ENCODE peak calls at places on chromosome 20, in eight cellular contexts. V is activated naive CD4-positive, alpha-beta T cell; E is NCI-H748 treated with DMSO at 0.1 percent for 48 hours; K is fibroblast of lung; Y is NCI-H510A treated with DMSO at 0.1 percent for 48 hours; I is D341Med; X is astrocyte of the spinal cord; W is Right ventricle myocardium superior. J is an unnamed sample.

GRCh38 chr20:41408131-41408789 is 41.6 kb upstream of the EMILIN3 start:
- DNase-seq in V (no peak), E (no peak), K (no peak), Y (no peak), I (no peak), X (no peak), W (no peak), J (no peak)

GRCh38 chr20:31542963-31543362 is 28.7 kb downstream of the HM13 start:
- DNase-seq in V (no peak), E (no peak), K (no peak), Y (no peak), I (no peak), X (no peak), W (no peak), J (no peak)

GRCh38 chr20:44460795-44461141 is 14.9 kb upstream of the TTPAL start:
- DNase-seq in V (no peak), E (peak; percentile 23), K (peak; percentile 16), Y (peak; percentile 30), I (no peak), X (peak; percentile 29), W (no peak), J (no peak)

GRCh38 chr20:12924126-12924525 is 84.6 kb upstream of the SPTLC3 start:
- DNase-seq in V (no peak), E (no peak), K (no peak), Y (peak; percentile 30), I (no peak), X (no peak), W (no peak), J (no peak)

GRCh38 chr20:53032021-53033001 is 60.2 kb downstream of the TSHZ2 start:
- DNase-seq in V (no peak), E (no peak), K (peak; percentile 99), Y (no peak), I (no peak), X (peak; percentile 59), W (no peak), J (peak; percentile 33)

GRCh38 chr20:45322952-45323383 is 14.9 kb upstream of the MATN4 start:
- DNase-seq in V (no peak), E (peak; percentile 7), K (peak; percentile 27), Y (peak; percentile 56), I (peak; percentile 69), X (no peak), W (no peak), J (peak; percentile 61)

GRCh38 chr20:46590453-46590852 is 40.0 kb upstream of the OCSTAMP start:
- DNase-seq in V (no peak), E (no peak), K (no peak), Y (no peak), I (no peak), X (no peak), W (no peak), J (no peak)

GRCh38 chr20:8670207-8670899 is 398.5 kb upstream of the PLCB4 start:
- DNase-seq in V (no peak), E (no peak), K (no peak), Y (no peak), I (no peak), X (no peak), W (no peak), J (no peak)

J was measured in left cardiac atrium.